ENCODE peak calls at places on chromosomes 7 and 10, in five cellular contexts. C, Z, M, Y and I are unnamed samples.
A peak's percentile ranks its signal among the peaks of the same experiment; 100 is the strongest.

GRCh38 chr10:73494877-73495225 is 973 bp downstream of the PPP3CB start:
- DNase-seq in C (no peak), Z (no peak), M (no peak), Y (no peak), I (no peak)

GRCh38 chr7:131538071-131538790 is 18.2 kb downstream of the PODXL start:
- DNase-seq in C (no peak), Z (peak; percentile 72), M (no peak), Y (peak; percentile 61), I (no peak)

GRCh38 chr7:73612598-73613269 is 11.6 kb downstream of the MLXIPL start:
- DNase-seq in C (peak; percentile 77), Z (no peak), M (no peak), Y (peak; percentile 57), I (no peak)

GRCh38 chr7:38873433-38873832 is 35.6 kb downstream of the VPS41 start:
- DNase-seq in C (no peak), Z (no peak), M (no peak), Y (no peak), I (no peak)

GRCh38 chr7:99929730-99930053 is 272 bp upstream of the GJC3 start:
- DNase-seq in C (no peak), Z (no peak), M (no peak), Y (no peak), I (no peak)

GRCh38 chr10:72886596-72887522 is 6.7 kb upstream of the OIT3 start:
- DNase-seq in C (no peak), Z (no peak), M (no peak), Y (peak; percentile 78), I (peak; percentile 19)

GRCh38 chr7:30613366-30614325 is 19.0 kb downstream of the GARS1 start:
- DNase-seq in C (no peak), Z (no peak), M (no peak), Y (no peak), I (no peak)

GRCh38 chr7:75599244-75599771 is 107.2 kb downstream of the SPDYE5 start:
- DNase-seq in C (no peak), Z (no peak), M (peak; percentile 92), Y (peak; percentile 64), I (no peak)

GRCh38 chr10:33047655-33048054 is 89.6 kb upstream of the ITGB1 start:
- DNase-seq in C (no peak), Z (no peak), M (no peak), Y (no peak), I (no peak)

GRCh38 chr7:108103566-108104298 is 26.4 kb downstream of the LAMB4 start:
- DNase-seq in C (peak; percentile 41), Z (no peak), M (peak; percentile 34), Y (no peak), I (no peak)

GRCh38 chr7:2921748-2922147 is 77.6 kb upstream of the GNA12 start:
- DNase-seq in C (no peak), Z (no peak), M (peak; percentile 82), Y (peak; percentile 80), I (no peak)

GRCh38 chr7:22784346-22784745 is 38.3 kb downstream of the TOMM7 start:
- DNase-seq in C (no peak), Z (no peak), M (no peak), Y (no peak), I (no peak)

GRCh38 chr10:116692225-116692624 is 50.1 kb downstream of the HSPA12A start:
- DNase-seq in C (no peak), Z (no peak), M (no peak), Y (no peak), I (no peak)

GRCh38 chr10:116689744-116690143 is 52.6 kb downstream of the HSPA12A start:
- DNase-seq in C (no peak), Z (no peak), M (no peak), Y (no peak), I (no peak)

GRCh38 chr10:116691544-116692126 is 50.7 kb downstream of the HSPA12A start:
- DNase-seq in C (no peak), Z (no peak), M (no peak), Y (no peak), I (no peak)

GRCh38 chr10:116690356-116691078 is 51.8 kb downstream of the HSPA12A start:
- DNase-seq in C (peak; percentile 14), Z (no peak), M (no peak), Y (peak; percentile 69), I (no peak)

GRCh38 chr10:116691079-116691398 is 51.3 kb downstream of the HSPA12A start:
- DNase-seq in C (no peak), Z (no peak), M (no peak), Y (peak; percentile 25), I (no peak)
- TF ChIP-seq REST in C (no peak), Z (no peak), M (no peak), Y (no peak), I (no peak)

GRCh38 chr10:100637785-100638184 is 102.0 kb downstream of the HIF1AN start:
- DNase-seq in C (peak; percentile 58), Z (peak; percentile 56), M (peak; percentile 87), Y (peak; percentile 88), I (peak; percentile 20)
- TF ChIP-seq CTCF in C (peak; percentile 65), Z (peak; percentile 89), M (peak; percentile 42), Y (peak; percentile 84), I (peak; percentile 17)

DNA sequence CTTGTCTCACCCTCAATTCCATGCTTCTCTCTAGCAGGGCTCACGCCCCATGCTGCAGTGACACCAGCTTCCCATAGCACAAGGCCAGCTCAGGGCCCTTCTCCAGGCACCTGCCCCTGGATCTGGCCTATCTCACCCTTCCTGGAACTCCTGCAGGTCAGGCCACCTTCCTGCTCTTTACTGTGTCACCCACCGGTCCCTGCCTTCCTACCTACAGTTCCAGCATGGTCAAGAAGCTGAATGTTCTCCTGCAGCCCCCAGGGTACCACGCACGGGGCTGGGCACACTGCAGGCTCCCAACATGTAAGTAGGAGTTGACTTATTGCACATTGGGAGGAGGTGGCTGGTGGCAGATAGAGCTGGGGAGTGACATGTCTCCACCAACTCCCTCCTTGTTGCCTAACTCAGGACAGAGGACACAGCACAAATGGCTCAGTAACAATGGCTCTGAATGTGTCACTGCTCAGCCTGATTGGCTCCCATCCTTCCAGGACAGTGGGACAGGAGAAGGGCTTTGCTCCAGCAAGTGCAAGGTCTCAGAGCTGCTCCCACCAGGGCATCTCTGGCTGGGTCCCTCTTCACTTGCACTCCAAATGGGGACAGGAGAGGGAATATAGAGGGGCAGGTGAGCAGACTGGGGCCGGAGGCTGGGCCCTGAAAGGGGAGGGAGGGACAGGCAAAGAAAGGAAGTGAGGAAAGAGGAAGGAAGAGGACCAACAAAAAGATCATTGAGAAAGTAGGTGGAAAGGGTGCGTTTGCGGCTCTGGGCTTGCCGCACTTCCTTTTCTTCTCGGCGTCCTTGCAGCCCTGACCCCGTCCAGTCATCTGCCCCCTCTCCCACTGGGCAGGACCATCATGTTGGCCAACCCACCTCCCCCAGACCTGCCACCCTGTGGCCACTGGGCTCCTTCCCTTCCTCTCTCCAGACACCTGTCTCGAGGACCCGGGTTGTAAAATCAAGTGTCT is 14.3 kb downstream of the ITPRIP start:
- DNase-seq in C (no peak), Z (no peak), M (no peak), Y (no peak), I (peak; percentile 91)
- TF ChIP-seq POLR2AphosphoS5 in C (peak; percentile 15), Z (no peak), M (no peak), Y (no peak), I (peak; percentile 70)

DNA sequence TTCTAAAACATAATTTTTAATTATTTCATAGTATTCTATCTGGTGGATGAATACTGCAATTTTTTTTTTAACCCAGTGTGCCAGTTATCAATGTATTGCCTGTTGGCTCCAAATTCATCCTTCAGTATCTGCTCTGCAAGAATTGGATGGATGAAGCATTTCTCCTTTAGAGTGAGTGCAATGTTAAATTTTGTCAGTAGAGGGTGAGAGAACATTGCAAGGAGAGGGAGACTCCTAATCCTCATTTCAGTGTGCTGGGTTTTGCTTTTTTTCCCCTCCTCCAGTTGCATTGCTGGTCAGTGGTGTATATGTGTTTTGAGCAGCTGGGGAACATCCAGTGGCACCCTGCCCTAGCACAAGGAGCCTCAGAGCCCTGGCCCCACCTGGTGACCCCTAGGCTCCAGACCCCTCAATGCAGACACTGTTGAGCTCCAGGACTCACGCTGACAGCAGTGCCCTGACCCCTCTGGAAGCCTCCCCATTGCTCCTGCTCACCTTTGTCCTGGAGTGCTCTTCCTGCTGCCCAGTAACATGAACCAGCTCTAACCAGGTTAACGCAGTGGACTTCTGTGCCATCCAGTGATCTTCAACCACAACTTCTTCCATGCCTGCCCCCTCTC is 199.4 kb downstream of the USP6NL start:
- DNase-seq in C (no peak), Z (no peak), M (no peak), Y (peak; percentile 60), I (no peak)
- TF ChIP-seq REST in C (no peak), Z (no peak), M (no peak), Y (no peak), I (no peak)

GRCh38 chr10:105585753-105586152 is 944.7 kb downstream of the SORCS3 start:
- DNase-seq in C (no peak), Z (no peak), M (no peak), Y (peak; percentile 66), I (no peak)
- TF ChIP-seq CTCF in C (no peak), Z (no peak), M (no peak), Y (no peak), I (no peak)

DNA sequence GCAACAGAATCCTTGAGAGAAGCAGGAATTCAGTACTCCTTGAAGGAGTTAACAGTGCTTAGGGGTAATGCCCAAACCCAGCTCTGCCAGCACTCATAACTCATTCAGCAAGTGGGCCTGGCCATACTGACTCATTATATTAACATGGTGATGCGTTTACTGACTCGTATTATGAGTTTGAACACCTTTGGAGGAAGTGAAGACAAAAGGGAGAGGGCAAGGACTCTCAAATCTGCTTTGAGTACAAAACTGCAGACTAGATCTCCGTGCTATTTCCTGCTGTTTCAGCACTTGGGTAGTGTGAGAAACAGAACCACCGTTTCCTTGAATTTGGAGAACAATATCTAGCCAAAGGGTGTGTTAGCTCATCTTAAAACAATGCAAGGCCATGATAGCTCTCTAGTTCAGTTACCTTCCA is 30.8 kb downstream of the SLC16A9 start:
- DNase-seq in C (no peak), Z (no peak), M (no peak), Y (no peak), I (no peak)
- TF ChIP-seq POLR2AphosphoS5 in C (no peak), Z (no peak), M (no peak), Y (no peak), I (no peak)